ENCODE peak calls at places on chromosomes 12 and 14, in four cellular contexts. One of them, this sample, is unnamed.

GRCh38 chr14:74647061-74647833 is 35.2 kb upstream of the LTBP2 start:
- DNase-seq in GM19239: no peak
- DNase-seq in T-helper 1 cell: no peak
- DNase-seq in bronchial epithelial cell: no peak
- DNase-seq in this sample: no peak

GRCh38 chr12:27807063-27807703 is 27.1 kb upstream of the MANSC4 start:
- DNase-seq in GM19239: no peak
- DNase-seq in T-helper 1 cell: no peak
- DNase-seq in bronchial epithelial cell: no peak
- DNase-seq in this sample: no peak

GRCh38 chr12:78703820-78704525 is 160.6 kb upstream of the SYT1 start:
- DNase-seq in GM19239: no peak
- DNase-seq in T-helper 1 cell: no peak
- DNase-seq in bronchial epithelial cell: peak
- DNase-seq in this sample: no peak

GRCh38 chr12:20376984-20377383 is 8.6 kb downstream of the PDE3A start:
- DNase-seq in GM19239: no peak
- DNase-seq in T-helper 1 cell: no peak
- DNase-seq in bronchial epithelial cell: peak
- DNase-seq in this sample: no peak

GRCh38 chr14:52834440-52834842 is 43.0 kb upstream of the GNPNAT1 start:
- DNase-seq in GM19239: no peak
- DNase-seq in T-helper 1 cell: no peak
- DNase-seq in bronchial epithelial cell: peak
- DNase-seq in this sample: no peak

GRCh38 chr12:75766263-75767160 is 255.1 kb upstream of the KRR1 start:
- DNase-seq in GM19239: no peak
- DNase-seq in T-helper 1 cell: no peak
- DNase-seq in bronchial epithelial cell: peak
- DNase-seq in this sample: no peak

GRCh38 chr12:6183689-6184441 is 16.3 kb upstream of the CD9 start:
- DNase-seq in GM19239: no peak
- DNase-seq in T-helper 1 cell: no peak
- DNase-seq in bronchial epithelial cell: peak
- DNase-seq in this sample: no peak

GRCh38 chr12:24861751-24862575 is 86.9 kb downstream of the BCAT1 start:
- DNase-seq in GM19239: no peak
- DNase-seq in T-helper 1 cell: no peak
- DNase-seq in bronchial epithelial cell: no peak
- DNase-seq in this sample: no peak

GRCh38 chr14:33647385-33647786 is 303.5 kb downstream of the EGLN3 start:
- DNase-seq in GM19239: no peak
- DNase-seq in T-helper 1 cell: no peak
- DNase-seq in bronchial epithelial cell: peak
- DNase-seq in this sample: no peak